ENCODE peak calls at places on chromosomes 13 and 19, in seven cellular contexts. V is stimulated activated CD4-positive, alpha-beta T cell treated with anti-CD3 and anti-CD28 coated beads, Interleukin-15, amount 100 ng/mL, for 1 hour; F is activated T-cell treated with anti-CD3 and anti-CD28 coated beads, Interleukin-2, amount 50 U/mL, for 72 hours; T is KBM-7; O is mesothelial cell of epicardium; C is astrocyte; A is T-helper 2 cell. U is an unnamed sample.

GRCh38 chr13:59299584-59299983 is 864.1 kb downstream of the DIAPH3 start:
- DNase-seq in V (no peak), T (no peak), F (no peak), C (no peak), A (no peak), O (no peak), U (no peak)

GRCh38 chr13:96817336-96817941 is 176.8 kb downstream of the OXGR1 start:
- DNase-seq in F (no peak), C (no peak), V (no peak), O (no peak), A (no peak), T (peak; percentile 31), U (peak; percentile 10)

GRCh38 chr13:97109256-97109655 is 112.9 kb upstream of the MBNL2 start:
- DNase-seq in F (no peak), V (no peak), C (no peak), A (no peak), O (no peak), T (no peak), U (no peak)

GRCh38 chr13:75902166-75903104 is 266.3 kb downstream of the LMO7 start:
- DNase-seq in O (no peak), V (no peak), C (no peak), A (no peak), F (no peak), T (no peak), U (no peak)

GRCh38 chr13:110683203-110683883 is 22.6 kb downstream of the CARS2 start:
- DNase-seq in V (no peak), F (peak; percentile 16), A (no peak), T (no peak), C (no peak), O (no peak), U (peak; percentile 15)

GRCh38 chr13:30074955-30075614 is 224.7 kb upstream of the UBL3 start:
- DNase-seq in A (no peak), C (no peak), V (no peak), O (no peak), F (no peak), T (no peak), U (no peak)

GRCh38 chr13:74114641-74115040 is 19.6 kb downstream of the KLF12 start:
- DNase-seq in O (no peak), F (no peak), T (no peak), C (no peak), A (no peak), V (no peak), U (no peak)

GRCh38 chr13:103931396-103931795 is 865.2 kb upstream of the SLC10A2 start:
- DNase-seq in T (no peak), V (no peak), A (no peak), C (no peak), F (no peak), O (no peak), U (no peak)

GRCh38 chr13:74084375-74084902 is 49.8 kb downstream of the KLF12 start:
- DNase-seq in O (no peak), F (no peak), C (no peak), V (no peak), A (no peak), T (no peak), U (no peak)

GRCh38 chr19:2041686-2042484 is 9.2 kb downstream of the MKNK2 start:
- DNase-seq in V (peak; percentile 100), T (peak; percentile 85), A (peak; percentile 100), C (peak; percentile 81), O (peak; percentile 97), F (peak; percentile 99), U (peak; percentile 85)

GRCh38 chr13:81171065-81171647 is 830.2 kb upstream of the SPRY2 start:
- DNase-seq in O (no peak), V (no peak), T (peak; percentile 39), A (no peak), F (no peak), C (no peak), U (no peak)

GRCh38 chr13:106326751-106327150 is 208.7 kb downstream of the EFNB2 start:
- DNase-seq in T (no peak), A (no peak), O (no peak), C (no peak), V (no peak), F (no peak), U (no peak)

GRCh38 chr19:21604351-21604926 is 99.0 kb downstream of the ZNF429 start:
- DNase-seq in V (no peak), F (no peak), A (no peak), T (peak; percentile 19), C (peak; percentile 23), O (no peak), U (peak; percentile 21)

GRCh38 chr13:111853766-111854165 is 213.2 kb upstream of the SOX1 start:
- DNase-seq in A (no peak), O (no peak), C (no peak), V (no peak), F (no peak), T (no peak), U (no peak)